ENCODE peak calls at places on chromosomes 12 and 14, in six cellular contexts. Z is lower leg skin, B is psoas muscle, T is heart left ventricle, L is D721Med, X is GM06990. U is an unnamed sample.
A peak's percentile ranks its signal among the peaks of the same experiment; 100 is the strongest.

GRCh38 chr14:51087024-51087423 is 7.9 kb downstream of the TRIM9 start:
- DNase-seq in T (no peak), Z (no peak), B (no peak), X (peak; percentile 12), L (no peak), U (no peak)

GRCh38 chr12:46356655-46357437 is 15.7 kb downstream of the SLC38A2 start:
- DNase-seq in X (no peak), B (no peak), Z (no peak), L (no peak), T (no peak), U (no peak)

GRCh38 chr14:95260537-95261440 is 58.9 kb downstream of the CLMN start:
- DNase-seq in B (no peak), T (no peak), Z (peak; percentile 75), L (no peak), X (no peak), U (no peak)

GRCh38 chr12:113403435-113404415 is at the start of gene SDS:
- DNase-seq in B (no peak), T (peak; percentile 68), X (no peak), L (no peak), Z (no peak), U (no peak)

GRCh38 chr12:65631621-65632111 is 192.6 kb upstream of the HMGA2 start:
- DNase-seq in T (no peak), L (no peak), X (no peak), Z (no peak), B (no peak), U (no peak)

GRCh38 chr12:56267443-56268071 is 815 bp downstream of the COQ10A start:
- DNase-seq in B (peak; percentile 74), T (peak; percentile 54), X (no peak), Z (no peak), L (no peak), U (no peak)

GRCh38 chr14:57470909-57471308 is 22.7 kb downstream of the CCDC198 start:
- DNase-seq in T (no peak), B (no peak), Z (no peak), X (no peak), L (no peak), U (no peak)

GRCh38 chr12:48787791-48788521 is 933 bp downstream of the ADCY6 start:
- DNase-seq in X (no peak), Z (no peak), T (no peak), B (no peak), L (no peak), U (no peak)

GRCh38 chr14:52000019-52000582 is 10.8 kb downstream of the RTRAF start:
- DNase-seq in B (no peak), Z (no peak), L (no peak), T (no peak), X (no peak), U (no peak)

GRCh38 chr14:38721822-38722431 is 381.1 kb downstream of the SEC23A start:
- DNase-seq in X (no peak), T (peak; percentile 33), Z (no peak), B (peak; percentile 43), L (no peak), U (no peak)

GRCh38 chr14:87081004-87081403 is 912.0 kb downstream of the GALC start:
- DNase-seq in Z (no peak), T (no peak), B (no peak), X (no peak), L (no peak), U (no peak)

GRCh38 chr12:115004469-115005146 is 320.6 kb upstream of the TBX3 start:
- DNase-seq in Z (no peak), L (no peak), X (no peak), B (no peak), T (no peak), U (no peak)

GRCh38 chr12:106074361-106074705 is 64.4 kb downstream of the NUAK1 start:
- DNase-seq in X (no peak), Z (no peak), L (no peak), B (no peak), T (no peak), U (no peak)

GRCh38 chr12:68361953-68362352 is 29.8 kb upstream of the MDM1 start:
- DNase-seq in X (no peak), Z (no peak), T (no peak), B (no peak), L (no peak), U (no peak)

GRCh38 chr12:22518067-22518719 is 26.1 kb downstream of the C2CD5 start:
- DNase-seq in Z (no peak), B (no peak), X (no peak), T (no peak), L (no peak), U (no peak)

GRCh38 chr14:104801284-104802119 is 601 bp downstream of the ZBTB42 start:
- DNase-seq in B (no peak), L (no peak), X (no peak), T (no peak), Z (no peak), U (no peak)

DNA sequence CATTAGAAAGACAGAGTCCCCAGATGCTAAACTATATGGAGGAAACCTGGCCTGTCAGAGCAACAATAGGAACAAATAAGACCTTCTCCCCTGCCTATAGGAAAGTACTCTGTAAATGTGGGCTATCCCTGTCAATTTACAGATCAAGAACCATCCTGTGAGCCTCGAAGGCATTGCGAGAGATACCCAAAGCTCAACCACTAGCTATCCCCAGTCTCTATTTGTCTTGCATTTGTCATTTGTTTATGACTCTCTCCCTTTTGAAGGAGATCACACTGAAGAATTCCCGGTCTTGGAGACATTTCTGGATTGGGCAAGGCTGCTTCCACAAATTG is 42.7 kb upstream of the DHRS4 start:
- DNase-seq in X (no peak), T (no peak), L (no peak), B (no peak), Z (no peak), U (no peak)
- TF ChIP-seq CTCF in X (no peak), T (no peak), L (no peak), B (no peak), Z (no peak), U (no peak)

DNA sequence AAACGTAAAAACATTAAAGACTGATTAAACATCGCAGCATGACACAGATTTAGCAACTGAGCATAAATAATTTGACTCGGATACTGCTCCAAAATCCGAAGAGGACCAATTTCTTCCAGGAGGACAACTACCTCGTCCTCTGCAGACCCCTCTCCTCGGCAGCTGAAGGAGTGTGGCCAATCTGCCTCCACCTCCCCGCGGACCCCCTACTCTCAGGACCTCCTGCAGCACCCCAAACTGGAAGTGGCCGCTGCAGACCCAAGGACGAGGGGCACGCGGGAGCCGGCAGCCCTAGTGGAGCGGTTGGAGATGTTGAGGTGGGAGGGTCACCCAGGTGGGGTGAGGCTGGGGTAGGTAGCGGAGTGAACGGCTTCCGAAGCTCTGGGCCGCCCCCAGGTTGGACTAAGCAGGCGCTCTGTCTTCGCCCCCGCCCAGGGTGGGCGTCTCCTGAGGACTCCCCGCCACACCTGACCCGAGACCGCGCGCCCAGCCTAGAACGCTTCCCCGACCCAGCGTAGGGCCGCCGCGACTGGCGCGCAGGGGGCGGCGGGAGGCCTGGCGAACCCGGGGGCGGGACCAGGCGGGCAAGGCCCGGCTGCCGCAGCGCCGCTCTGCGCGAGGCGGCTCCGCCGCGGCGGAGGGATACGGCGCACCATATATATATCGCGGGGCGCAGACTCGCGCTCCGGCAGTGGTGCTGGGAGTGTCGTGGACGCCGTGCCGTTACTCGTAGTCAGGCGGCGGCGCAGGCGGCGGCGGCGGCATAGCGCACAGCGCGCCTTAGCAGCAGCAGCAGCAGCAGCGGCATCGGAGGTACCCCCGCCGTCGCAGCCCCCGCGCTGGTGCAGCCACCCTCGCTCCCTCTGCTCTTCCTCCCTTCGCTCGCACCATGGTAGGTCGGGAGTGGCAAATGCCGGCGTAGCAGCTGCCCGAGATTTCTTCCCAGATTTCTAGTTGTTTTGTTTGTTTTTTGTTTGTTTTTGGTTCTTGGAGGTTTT is at the start of gene CALM1:
- DNase-seq in X (peak; percentile 99), Z (peak; percentile 99), T (peak; percentile 96), L (peak; percentile 84), B (peak; percentile 94), U (peak; percentile 98)
- TF ChIP-seq CTCF in X (no peak), Z (no peak), T (no peak), L (no peak), B (no peak), U (no peak)

GRCh38 chr14:21093769-21094681 is 4.4 kb downstream of the ZNF219 start:
- DNase-seq in X (no peak), Z (no peak), L (peak; percentile 63), T (no peak), B (no peak), U (no peak)
- TF ChIP-seq CTCF in X (no peak), Z (no peak), L (peak; percentile 31), T (no peak), B (peak; percentile 4), U (peak; percentile 42)

DNA sequence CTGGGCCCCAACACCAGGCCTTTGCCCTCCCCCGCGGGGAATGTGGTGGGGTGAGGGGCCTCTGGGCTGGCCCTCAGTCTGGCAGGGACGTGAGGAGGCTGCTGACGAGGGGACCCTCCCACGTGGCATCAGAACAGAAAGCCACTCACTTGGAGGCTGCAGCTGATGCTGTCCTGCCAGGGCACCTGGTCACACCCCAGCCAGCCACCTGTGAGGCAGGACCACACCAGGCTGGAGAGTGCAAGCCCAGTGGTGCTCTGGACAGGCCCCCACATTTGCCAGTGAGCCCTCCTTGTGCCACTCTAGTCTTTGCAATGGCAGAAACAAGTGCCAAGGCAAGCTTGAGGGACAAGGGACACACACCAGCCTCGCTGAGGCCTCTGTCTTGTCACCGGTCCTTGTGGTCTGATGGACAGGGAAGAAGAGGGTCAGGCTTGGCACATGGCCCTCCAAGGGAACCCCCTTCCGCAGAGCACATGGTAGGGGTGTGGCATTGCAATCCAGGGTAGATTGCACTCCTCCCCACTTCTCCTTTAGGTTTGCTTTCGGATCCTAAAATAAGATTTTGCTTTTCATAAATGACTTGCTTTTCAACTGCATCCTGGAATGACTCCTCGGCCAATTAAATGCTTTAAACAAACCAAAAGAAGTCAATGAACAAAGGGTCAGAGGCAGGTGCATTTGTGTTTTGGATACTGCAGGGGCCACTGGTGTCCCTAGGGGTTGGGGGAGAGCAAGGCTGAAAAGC is 53.7 kb downstream of the CCDC88C start:
- DNase-seq in L (no peak), X (peak; percentile 85), B (no peak), T (no peak), Z (no peak), U (no peak)
- TF ChIP-seq CTCF in L (no peak), X (peak; percentile 13), B (no peak), T (no peak), Z (no peak), U (no peak)

U was measured in osteocyte.